ENCODE peak calls at places on chromosome 4, in five cellular contexts. J is nephron progenitor cell; L is EL; O is stimulated activated naive B cell treated with anti-CD40 and anti-IgM and Interleukin-4, amounts not matched to agents 10 μg/mL and 1 μg/mL and 100 μg/mL, for 72 hours; G is Peyer's patch. N is an unnamed sample.

GRCh38 chr4:88059781-88060180 is 52.3 kb downstream of the PKD2 start:
- DNase-seq in L (no peak), O (no peak), J (no peak), G (no peak), N (no peak)

GRCh38 chr4:2800691-2801596 is 8.1 kb downstream of the SH3BP2 start:
- DNase-seq in G (peak), O (peak), L (peak), J (peak), N (peak)

GRCh38 chr4:20878806-20879205 is 178.5 kb downstream of the PACRGL start:
- DNase-seq in O (no peak), L (no peak), G (no peak), J (peak), N (no peak)

GRCh38 chr4:157104541-157104940 is 28.6 kb downstream of the GLRB start:
- DNase-seq in O (no peak), G (no peak), L (no peak), J (no peak), N (no peak)

GRCh38 chr4:131091896-131092295 is 1995.9 kb downstream of the C4orf33 start:
- DNase-seq in G (no peak), O (no peak), L (peak), J (no peak), N (peak)

GRCh38 chr4:149031399-149031798 is 589.2 kb upstream of the NR3C2 start:
- DNase-seq in G (no peak), O (no peak), J (no peak), L (peak), N (no peak)

GRCh38 chr4:96916731-96917130 is 1076.8 kb downstream of the PDHA2 start:
- DNase-seq in O (no peak), G (no peak), L (no peak), J (peak), N (no peak)

GRCh38 chr4:178937130-178937529 is 1494.9 kb upstream of the AGA start:
- DNase-seq in L (no peak), O (no peak), J (no peak), G (no peak), N (no peak)

GRCh38 chr4:140617494-140618060 is 48.8 kb upstream of the UCP1 start:
- DNase-seq in J (no peak), L (no peak), G (no peak), O (no peak), N (no peak)

GRCh38 chr4:87555751-87556619 is 26.8 kb upstream of the SPARCL1 start:
- DNase-seq in O (no peak), L (peak), G (no peak), J (no peak), N (no peak)

GRCh38 chr4:89125901-89126435 is 14.6 kb downstream of the TIGD2 start:
- DNase-seq in G (no peak), O (no peak), J (no peak), L (no peak), N (no peak)

GRCh38 chr4:169243808-169244207 is 26.9 kb downstream of the SH3RF1 start:
- DNase-seq in J (no peak), L (no peak), O (no peak), G (no peak), N (no peak)